ENCODE peak calls at places on chromosomes 4 and X, in eight cellular contexts. One of them, this sample, is unnamed.

GRCh38 chr4:6910340-6910959 is 824 bp downstream of the TBC1D14 start:
- DNase-seq in neural progenitor cell: peak; percentile 57
- DNase-seq in aorta: peak; percentile 66
- DNase-seq in GM23248: peak; percentile 36
- DNase-seq in fibroblast of lung: no peak
- DNase-seq in GM12865: no peak
- DNase-seq in epithelial cell of esophagus: no peak
- DNase-seq in HepG2: no peak
- DNase-seq in this sample: no peak

GRCh38 chrX:104310084-104310483 is 55.4 kb upstream of the ESX1 start:
- DNase-seq in fibroblast of lung: peak; percentile 41
- DNase-seq in epithelial cell of esophagus: peak; percentile 37
- DNase-seq in GM23248: peak; percentile 66
- DNase-seq in neural progenitor cell: no peak
- DNase-seq in aorta: no peak
- DNase-seq in HepG2: no peak
- DNase-seq in GM12865: no peak
- DNase-seq in this sample: peak; percentile 52

GRCh38 chrX:46576458-46576857 is 2.9 kb downstream of the CHST7 start:
- DNase-seq in GM12865: no peak
- DNase-seq in aorta: no peak
- DNase-seq in HepG2: no peak
- DNase-seq in GM23248: peak; percentile 39
- DNase-seq in epithelial cell of esophagus: no peak
- DNase-seq in fibroblast of lung: peak; percentile 39
- DNase-seq in neural progenitor cell: no peak
- DNase-seq in this sample: no peak

GRCh38 chrX:39214380-39215126 is 413.3 kb downstream of the MID1IP1 start:
- DNase-seq in fibroblast of lung: no peak
- DNase-seq in HepG2: no peak
- DNase-seq in epithelial cell of esophagus: no peak
- DNase-seq in aorta: no peak
- DNase-seq in neural progenitor cell: peak; percentile 24
- DNase-seq in GM23248: no peak
- DNase-seq in GM12865: no peak
- DNase-seq in this sample: no peak

GRCh38 chr4:95511477-95511876 is 37.3 kb downstream of the UNC5C start:
- DNase-seq in GM23248: no peak
- DNase-seq in HepG2: no peak
- DNase-seq in fibroblast of lung: no peak
- DNase-seq in GM12865: no peak
- DNase-seq in aorta: no peak
- DNase-seq in neural progenitor cell: no peak
- DNase-seq in epithelial cell of esophagus: no peak
- DNase-seq in this sample: no peak

GRCh38 chr4:3243066-3243775 is 5.7 kb upstream of the MSANTD1 start:
- DNase-seq in GM23248: no peak
- DNase-seq in GM12865: no peak
- DNase-seq in fibroblast of lung: no peak
- DNase-seq in epithelial cell of esophagus: no peak
- DNase-seq in neural progenitor cell: no peak
- DNase-seq in aorta: no peak
- DNase-seq in HepG2: no peak
- DNase-seq in this sample: no peak

GRCh38 chr4:188778880-188779279 is 639.6 kb downstream of the TRIML1 start:
- DNase-seq in fibroblast of lung: peak; percentile 0
- DNase-seq in GM12865: no peak
- DNase-seq in GM23248: peak; percentile 12
- DNase-seq in neural progenitor cell: no peak
- DNase-seq in HepG2: no peak
- DNase-seq in aorta: no peak
- DNase-seq in epithelial cell of esophagus: peak; percentile 26
- DNase-seq in this sample: no peak

GRCh38 chr4:64200001-64200555 is 209.2 kb downstream of the TECRL start:
- DNase-seq in neural progenitor cell: no peak
- DNase-seq in epithelial cell of esophagus: no peak
- DNase-seq in fibroblast of lung: no peak
- DNase-seq in GM12865: no peak
- DNase-seq in GM23248: no peak
- DNase-seq in aorta: no peak
- DNase-seq in HepG2: no peak
- DNase-seq in this sample: no peak

GRCh38 chr4:184856277-184856609 is 30.5 kb upstream of the ACSL1 start:
- DNase-seq in aorta: no peak
- DNase-seq in neural progenitor cell: no peak
- DNase-seq in fibroblast of lung: no peak
- DNase-seq in GM23248: no peak
- DNase-seq in epithelial cell of esophagus: no peak
- DNase-seq in GM12865: peak; percentile 36
- DNase-seq in HepG2: no peak
- DNase-seq in this sample: no peak

GRCh38 chr4:5399790-5400421 is 308.5 kb downstream of the EVC2 start:
- DNase-seq in GM12865: peak; percentile 32
- DNase-seq in aorta: no peak
- DNase-seq in epithelial cell of esophagus: peak; percentile 32
- DNase-seq in HepG2: peak; percentile 23
- DNase-seq in GM23248: peak; percentile 59
- DNase-seq in fibroblast of lung: peak; percentile 14
- DNase-seq in neural progenitor cell: peak; percentile 70
- DNase-seq in this sample: peak; percentile 30

GRCh38 chr4:74665346-74665745 is 129.0 kb downstream of the BTC start:
- DNase-seq in fibroblast of lung: no peak
- DNase-seq in HepG2: no peak
- DNase-seq in GM23248: peak; percentile 12
- DNase-seq in GM12865: no peak
- DNase-seq in epithelial cell of esophagus: peak; percentile 76
- DNase-seq in aorta: no peak
- DNase-seq in neural progenitor cell: no peak
- DNase-seq in this sample: no peak

GRCh38 chr4:150814873-150815272 is 200.2 kb downstream of the LRBA start:
- DNase-seq in aorta: no peak
- DNase-seq in GM12865: no peak
- DNase-seq in HepG2: no peak
- DNase-seq in GM23248: no peak
- DNase-seq in fibroblast of lung: no peak
- DNase-seq in neural progenitor cell: no peak
- DNase-seq in epithelial cell of esophagus: no peak
- DNase-seq in this sample: no peak

GRCh38 chr4:3280466-3280865 is 12.4 kb upstream of the RGS12 start:
- DNase-seq in epithelial cell of esophagus: no peak
- DNase-seq in aorta: no peak
- DNase-seq in neural progenitor cell: no peak
- DNase-seq in GM12865: no peak
- DNase-seq in fibroblast of lung: no peak
- DNase-seq in GM23248: no peak
- DNase-seq in HepG2: no peak
- DNase-seq in this sample: no peak

GRCh38 chrX:148069759-148070503 is 88.8 kb downstream of the FMR1NB start:
- DNase-seq in fibroblast of lung: no peak
- DNase-seq in HepG2: no peak
- DNase-seq in GM12865: peak; percentile 62
- DNase-seq in aorta: no peak
- DNase-seq in epithelial cell of esophagus: no peak
- DNase-seq in GM23248: no peak
- DNase-seq in neural progenitor cell: no peak
- DNase-seq in this sample: no peak

GRCh38 chr4:30870513-30870912 is 150.3 kb downstream of the PCDH7 start:
- DNase-seq in fibroblast of lung: peak; percentile 50
- DNase-seq in GM23248: no peak
- DNase-seq in aorta: no peak
- DNase-seq in neural progenitor cell: no peak
- DNase-seq in epithelial cell of esophagus: peak; percentile 70
- DNase-seq in GM12865: no peak
- DNase-seq in HepG2: no peak
- DNase-seq in this sample: no peak

GRCh38 chr4:173403051-173403450 is 4.1 kb upstream of the SCRG1 start:
- DNase-seq in epithelial cell of esophagus: peak; percentile 80
- DNase-seq in GM23248: peak; percentile 54
- DNase-seq in HepG2: no peak
- DNase-seq in neural progenitor cell: no peak
- DNase-seq in aorta: no peak
- DNase-seq in fibroblast of lung: peak; percentile 27
- DNase-seq in GM12865: no peak
- DNase-seq in this sample: peak; percentile 13

GRCh38 chrX:102985182-102985581 is 48.1 kb downstream of the RAB40AL start:
- DNase-seq in neural progenitor cell: no peak
- DNase-seq in epithelial cell of esophagus: no peak
- DNase-seq in GM12865: no peak
- DNase-seq in HepG2: no peak
- DNase-seq in aorta: no peak
- DNase-seq in fibroblast of lung: no peak
- DNase-seq in GM23248: no peak
- DNase-seq in this sample: no peak

GRCh38 chrX:17743913-17744312 is 6.6 kb downstream of the SCML1 start:
- DNase-seq in HepG2: no peak
- DNase-seq in GM23248: peak; percentile 7
- DNase-seq in GM12865: no peak
- DNase-seq in fibroblast of lung: peak; percentile 6
- DNase-seq in epithelial cell of esophagus: peak; percentile 35
- DNase-seq in neural progenitor cell: no peak
- DNase-seq in aorta: no peak
- DNase-seq in this sample: no peak

GRCh38 chr4:2286904-2287593 is 25.1 kb upstream of the MXD4 start:
- DNase-seq in GM12865: no peak
- DNase-seq in epithelial cell of esophagus: no peak
- DNase-seq in GM23248: no peak
- DNase-seq in HepG2: no peak
- DNase-seq in aorta: peak; percentile 17
- DNase-seq in fibroblast of lung: no peak
- DNase-seq in neural progenitor cell: peak; percentile 45
- DNase-seq in this sample: no peak

GRCh38 chr4:178086324-178086723 is 644.1 kb upstream of the AGA start:
- DNase-seq in HepG2: peak; percentile 0
- DNase-seq in aorta: no peak
- DNase-seq in GM12865: no peak
- DNase-seq in fibroblast of lung: no peak
- DNase-seq in neural progenitor cell: peak; percentile 60
- DNase-seq in GM23248: no peak
- DNase-seq in epithelial cell of esophagus: no peak
- DNase-seq in this sample: no peak

GRCh38 chr4:99811850-99812249 is 4.8 kb upstream of the DAPP1 start:
- DNase-seq in neural progenitor cell: peak; percentile 59
- DNase-seq in GM12865: peak; percentile 71
- DNase-seq in GM23248: peak; percentile 52
- DNase-seq in HepG2: peak; percentile 15
- DNase-seq in aorta: no peak
- DNase-seq in epithelial cell of esophagus: peak; percentile 73
- DNase-seq in fibroblast of lung: peak; percentile 3
- DNase-seq in this sample: peak; percentile 40

DNA sequence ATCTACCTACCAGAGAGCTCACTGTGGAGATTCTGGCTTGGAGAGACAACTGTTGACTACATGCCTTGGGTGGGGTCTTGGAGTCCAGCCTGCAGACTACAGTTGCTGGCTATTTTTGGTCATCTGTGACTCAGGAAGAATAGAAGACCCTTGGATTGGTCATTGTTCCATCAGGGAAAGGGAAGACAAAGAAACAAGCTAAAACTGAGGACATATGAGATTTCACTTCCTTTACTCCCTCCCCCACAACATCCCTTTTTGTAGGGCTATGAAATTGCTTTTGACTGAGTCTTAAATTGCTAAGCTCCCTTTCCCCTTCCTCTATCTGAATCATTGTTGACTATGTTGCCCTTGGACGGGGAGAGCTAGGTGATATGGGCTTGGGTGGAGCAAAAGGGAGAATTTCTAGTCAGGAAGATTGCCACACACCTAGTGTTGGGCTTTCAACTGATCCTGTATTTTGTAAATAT is 11.7 kb downstream of the MSN start:
- DNase-seq in aorta: no peak
- DNase-seq in neural progenitor cell: no peak
- DNase-seq in epithelial cell of esophagus: peak; percentile 90
- DNase-seq in HepG2: no peak
- DNase-seq in GM12865: no peak
- DNase-seq in GM23248: peak; percentile 63
- DNase-seq in fibroblast of lung: peak; percentile 81
- DNase-seq in this sample: peak; percentile 64
- H3K4me3 ChIP-seq in aorta: no peak overlapping the region
- H3K4me3 ChIP-seq in neural progenitor cell: no peak overlapping the region
- H3K4me3 ChIP-seq in epithelial cell of esophagus: no peak overlapping the region
- H3K4me3 ChIP-seq in HepG2: no peak overlapping the region
- H3K4me3 ChIP-seq in GM12865: no peak overlapping the region
- H3K4me3 ChIP-seq in GM23248: peak overlapping the region; percentile 53
- H3K4me3 ChIP-seq in fibroblast of lung: no peak overlapping the region
- H3K4me3 ChIP-seq in this sample: no peak overlapping the region

GRCh38 chrX:126551306-126551705 is 1.3 kb downstream of the DCAF12L1 start:
- DNase-seq in HepG2: no peak
- DNase-seq in neural progenitor cell: no peak
- DNase-seq in GM23248: no peak
- DNase-seq in GM12865: no peak
- DNase-seq in epithelial cell of esophagus: no peak
- DNase-seq in aorta: no peak
- DNase-seq in fibroblast of lung: no peak
- DNase-seq in this sample: no peak
- H3K4me3 ChIP-seq in HepG2: no peak overlapping the region
- H3K4me3 ChIP-seq in neural progenitor cell: no peak overlapping the region
- H3K4me3 ChIP-seq in GM23248: no peak overlapping the region
- H3K4me3 ChIP-seq in GM12865: no peak overlapping the region
- H3K4me3 ChIP-seq in epithelial cell of esophagus: no peak overlapping the region
- H3K4me3 ChIP-seq in aorta: no peak overlapping the region
- H3K4me3 ChIP-seq in fibroblast of lung: no peak overlapping the region
- H3K4me3 ChIP-seq in this sample: no peak overlapping the region

DNA sequence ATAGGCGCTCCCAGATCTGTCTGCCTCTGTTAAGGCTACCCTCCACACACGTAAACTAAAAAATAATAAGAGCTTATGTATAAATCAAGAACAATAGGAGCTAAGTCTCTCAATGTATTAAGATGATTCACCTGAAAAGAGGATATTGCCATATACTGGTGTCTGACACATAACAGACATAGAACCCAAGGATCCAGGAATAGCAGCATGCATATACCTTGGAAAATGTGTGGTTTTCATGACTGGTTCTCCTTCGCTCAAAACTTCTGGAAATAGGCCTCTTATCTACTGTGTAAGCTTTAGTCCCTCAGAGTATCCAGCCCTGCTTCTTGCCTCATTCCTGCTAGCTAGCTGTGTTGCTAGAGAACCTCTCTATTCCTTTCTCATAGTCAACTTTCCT is 203.7 kb upstream of the SLITRK2 start:
- DNase-seq in GM12865: no peak
- DNase-seq in aorta: no peak
- DNase-seq in fibroblast of lung: peak; percentile 20
- DNase-seq in neural progenitor cell: no peak
- DNase-seq in HepG2: no peak
- DNase-seq in GM23248: no peak
- DNase-seq in epithelial cell of esophagus: peak; percentile 0
- DNase-seq in this sample: no peak
- H3K4me3 ChIP-seq in GM12865: no peak overlapping the region
- H3K4me3 ChIP-seq in aorta: no peak overlapping the region
- H3K4me3 ChIP-seq in fibroblast of lung: no peak overlapping the region
- H3K4me3 ChIP-seq in neural progenitor cell: no peak overlapping the region
- H3K4me3 ChIP-seq in HepG2: no peak overlapping the region
- H3K4me3 ChIP-seq in GM23248: no peak overlapping the region
- H3K4me3 ChIP-seq in epithelial cell of esophagus: no peak overlapping the region
- H3K4me3 ChIP-seq in this sample: no peak overlapping the region

DNA sequence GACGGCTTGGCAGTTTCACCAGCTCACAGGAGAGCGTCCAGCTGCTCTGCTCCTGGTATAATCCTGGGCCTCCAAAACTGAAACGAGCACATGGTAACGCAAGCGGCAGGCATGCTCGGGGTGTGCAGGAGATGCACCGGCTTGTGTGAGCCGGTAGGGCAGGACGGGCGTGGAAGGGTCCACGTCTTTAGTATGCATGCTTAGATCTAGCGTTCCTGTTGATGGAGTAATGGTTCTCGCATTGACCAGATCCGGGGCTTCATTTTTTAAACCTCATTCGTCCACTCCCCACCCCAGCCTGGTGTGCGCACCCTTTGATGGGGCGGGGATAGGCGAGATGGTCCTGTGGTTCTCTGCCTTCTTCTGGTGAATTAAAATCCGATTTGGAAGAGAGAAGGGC is 39.7 kb downstream of the FAM149A start:
- DNase-seq in epithelial cell of esophagus: peak; percentile 43
- DNase-seq in GM23248: peak; percentile 69
- DNase-seq in aorta: peak; percentile 56
- DNase-seq in GM12865: peak; percentile 26
- DNase-seq in HepG2: no peak
- DNase-seq in neural progenitor cell: peak; percentile 55
- DNase-seq in fibroblast of lung: peak; percentile 65
- DNase-seq in this sample: peak; percentile 48
- H3K4me3 ChIP-seq in epithelial cell of esophagus: peak overlapping the region; percentile 38
- H3K4me3 ChIP-seq in GM23248: peak overlapping the region; percentile 77
- H3K4me3 ChIP-seq in aorta: peak overlapping the region; percentile 8
- H3K4me3 ChIP-seq in GM12865: peak overlapping the region; percentile 45
- H3K4me3 ChIP-seq in HepG2: peak overlapping the region; percentile 55
- H3K4me3 ChIP-seq in neural progenitor cell: peak overlapping the region; percentile 54
- H3K4me3 ChIP-seq in fibroblast of lung: peak overlapping the region; percentile 55
- H3K4me3 ChIP-seq in this sample: peak overlapping the region; percentile 63

This sample was measured in fibroblast of the aortic adventitia.